ENCODE peak calls at places on chromosomes 5 and 9, in four cellular contexts. T is K562, G is GM12891, X is stomach. B is an unnamed sample.

GRCh38 chr5:63854076-63854475 is 108.2 kb downstream of the HTR1A start:
- DNase-seq in T (no peak), G (no peak), X (no peak), B (no peak)

GRCh38 chr5:176530983-176531901 is 6.0 kb downstream of the RNF44 start:
- DNase-seq in T (no peak), G (no peak), X (no peak), B (peak; percentile 12)

GRCh38 chr9:104872959-104873850 is 54.8 kb downstream of the ABCA1 start:
- DNase-seq in T (no peak), G (no peak), X (no peak), B (no peak)

GRCh38 chr5:140344683-140345423 is 1.6 kb downstream of the HBEGF start:
- DNase-seq in T (peak; percentile 71), G (no peak), X (peak; percentile 53), B (no peak)

GRCh38 chr5:133744030-133744645 is 131.8 kb upstream of the FSTL4 start:
- DNase-seq in T (no peak), G (no peak), X (no peak), B (no peak)

GRCh38 chr5:146620663-146621051 is 104.7 kb upstream of the GPR151 start:
- DNase-seq in T (no peak), G (no peak), X (no peak), B (no peak)

GRCh38 chr9:107213561-107214028 is 69.5 kb upstream of the RAD23B start:
- DNase-seq in T (no peak), G (no peak), X (no peak), B (no peak)

GRCh38 chr5:169652057-169652456 is 15.0 kb downstream of the DOCK2 start:
- DNase-seq in T (no peak), G (no peak), X (peak; percentile 63), B (no peak)

GRCh38 chr5:73735032-73735734 is 109.2 kb downstream of the ARHGEF28 start:
- DNase-seq in T (no peak), G (no peak), X (no peak), B (no peak)

GRCh38 chr5:169300468-169301385 is at the start of gene SLIT3:
- DNase-seq in T (peak; percentile 39), G (no peak), X (peak; percentile 67), B (no peak)

GRCh38 chr5:172973127-172973916 is 10.2 kb upstream of the ATP6V0E1 start:
- DNase-seq in T (no peak), G (no peak), X (no peak), B (no peak)

GRCh38 chr9:95511232-95511951 is 5.4 kb downstream of the PTCH1 start:
- DNase-seq in T (no peak), G (no peak), X (peak; percentile 50), B (peak; percentile 50)

GRCh38 chr9:127700594-127701255 is 6.1 kb upstream of the CFAP157 start:
- DNase-seq in T (no peak), G (no peak), X (no peak), B (no peak)

GRCh38 chr9:127698386-127698785 is 8.4 kb upstream of the CFAP157 start:
- DNase-seq in T (no peak), G (no peak), X (no peak), B (no peak)

GRCh38 chr9:127700140-127700539 is 6.6 kb upstream of the CFAP157 start:
- DNase-seq in T (no peak), G (no peak), X (no peak), B (no peak)

GRCh38 chr9:127697575-127697974 is 9.2 kb upstream of the CFAP157 start:
- DNase-seq in T (no peak), G (no peak), X (no peak), B (no peak)

GRCh38 chr9:127698985-127699670 is 7.7 kb upstream of the CFAP157 start:
- DNase-seq in T (peak; percentile 100), G (peak; percentile 95), X (peak; percentile 96), B (peak; percentile 94)
- TF ChIP-seq POLR2A in T (peak; percentile 86), G (no peak), X (no peak), B (peak; percentile 45)

GRCh38 chr9:112332977-112333638 is at the start of gene PTBP3:
- DNase-seq in T (peak; percentile 69), G (peak; percentile 46), X (peak; percentile 89), B (peak; percentile 91)

GRCh38 chr9:112334319-112334828 is 955 bp upstream of the PTBP3 start:
- DNase-seq in T (peak; percentile 20), G (no peak), X (no peak), B (peak; percentile 65)

GRCh38 chr9:112332674-112332976 is 794 bp downstream of the PTBP3 start:
- DNase-seq in T (no peak), G (no peak), X (no peak), B (no peak)

GRCh38 chr9:112332272-112332671 is 1.1 kb downstream of the PTBP3 start:
- DNase-seq in T (no peak), G (no peak), X (no peak), B (peak; percentile 35)

GRCh38 chr9:112333639-112334318 is 360 bp upstream of the PTBP3 start:
- DNase-seq in T (peak; percentile 98), G (peak; percentile 84), X (peak; percentile 98), B (peak; percentile 96)
- TF ChIP-seq POLR2A in T (no peak), G (peak; percentile 11), X (no peak), B (no peak)

DNA sequence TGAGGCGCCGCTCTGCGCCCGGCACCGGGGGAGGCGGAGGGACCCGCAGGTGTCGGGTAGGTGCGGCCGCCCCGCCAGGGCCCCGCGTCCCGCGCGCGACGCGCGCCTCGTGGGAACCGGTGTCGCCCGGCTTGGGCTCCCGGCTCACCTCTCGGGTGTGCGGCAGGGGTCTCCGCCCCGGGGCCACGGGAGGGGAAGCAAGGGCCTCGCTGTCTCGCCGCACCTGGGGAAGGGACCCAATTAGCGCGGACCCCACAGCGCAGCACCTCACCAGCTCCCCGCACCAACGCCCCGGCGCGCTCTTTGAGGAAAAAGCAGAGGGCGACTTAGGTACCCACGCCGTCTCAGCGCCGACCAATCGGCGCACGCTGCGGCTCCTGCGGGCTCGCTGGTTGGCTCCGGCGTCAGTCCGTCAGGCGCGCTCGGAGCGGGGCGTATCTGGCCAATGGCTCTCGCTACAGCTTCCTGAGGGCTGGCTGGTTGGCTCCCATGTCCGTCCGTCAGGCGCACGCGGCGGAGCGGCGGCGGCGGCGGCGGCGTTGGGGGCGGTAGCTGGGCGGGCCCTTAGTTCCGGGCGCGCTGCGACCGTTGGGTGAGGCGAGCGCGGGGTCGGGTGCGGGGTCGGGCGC is at the start of gene TRAF2:
- DNase-seq in T (peak; percentile 100), G (peak; percentile 100), X (peak; percentile 99), B (peak; percentile 100)
- TF ChIP-seq POLR2A in T (peak; percentile 89), G (peak; percentile 83), X (no peak), B (peak; percentile 74)

GRCh38 chr5:62306494-62307363 is 723 bp downstream of the KIF2A start:
- DNase-seq in T (peak; percentile 57), G (peak; percentile 25), X (peak; percentile 38), B (peak; percentile 66)
- TF ChIP-seq POLR2A in T (peak; percentile 31), G (no peak), X (no peak), B (peak; percentile 4)

GRCh38 chr5:154038604-154039457 is at the start of the genes FAM114A2 and MFAP3:
- DNase-seq in T (peak; percentile 86), G (peak; percentile 74), X (peak; percentile 91), B (peak; percentile 93)
- TF ChIP-seq POLR2A in T (peak; percentile 95), G (peak; percentile 88), X (peak; percentile 76), B (peak; percentile 95)

GRCh38 chr9:133133680-133134418 is 12.8 kb upstream of the RALGDS start:
- DNase-seq in T (peak; percentile 74), G (peak; percentile 97), X (peak; percentile 93), B (peak; percentile 61)
- TF ChIP-seq POLR2A in T (no peak), G (peak; percentile 54), X (no peak), B (peak; percentile 52)

GRCh38 chr9:128455849-128456612 is at the start of gene ODF2:
- DNase-seq in T (peak; percentile 99), G (peak; percentile 100), X (peak; percentile 98), B (peak; percentile 98)
- TF ChIP-seq POLR2A in T (peak; percentile 87), G (peak; percentile 68), X (no peak), B (peak; percentile 84)

GRCh38 chr9:128322342-128323191 is at the start of the genes COQ4 and TRUB2:
- DNase-seq in T (peak; percentile 98), G (peak; percentile 91), X (peak; percentile 95), B (peak; percentile 98)
- TF ChIP-seq POLR2A in T (no peak), G (peak; percentile 90), X (no peak), B (peak; percentile 64)

B was measured in erythroblast.